ENCODE peak calls at places on chromosome 18, in eight cellular contexts. One of them, this sample, is unnamed.

GRCh38 chr18:70289351-70290330 is 796 bp downstream of the SOCS6 start:
- DNase-seq in GM23338: peak; percentile 67
- DNase-seq in stomach: peak; percentile 42
- DNase-seq in transverse colon: peak; percentile 49
- DNase-seq in endothelial cell of umbilical vein: peak; percentile 51
- DNase-seq in HCT116: no peak
- DNase-seq in SK-N-SH: peak; percentile 85
- DNase-seq in sigmoid colon: no peak
- DNase-seq in this sample: no peak

GRCh38 chr18:58662118-58662517 is 9.1 kb upstream of the MALT1 start:
- DNase-seq in GM23338: no peak
- DNase-seq in SK-N-SH: no peak
- DNase-seq in sigmoid colon: no peak
- DNase-seq in stomach: no peak
- DNase-seq in endothelial cell of umbilical vein: no peak
- DNase-seq in HCT116: no peak
- DNase-seq in transverse colon: no peak
- DNase-seq in this sample: no peak

GRCh38 chr18:48614005-48614404 is 75.2 kb downstream of the CTIF start:
- DNase-seq in GM23338: no peak
- DNase-seq in sigmoid colon: no peak
- DNase-seq in transverse colon: no peak
- DNase-seq in endothelial cell of umbilical vein: no peak
- DNase-seq in HCT116: no peak
- DNase-seq in stomach: no peak
- DNase-seq in SK-N-SH: no peak
- DNase-seq in this sample: no peak

GRCh38 chr18:47397671-47398319 is 146.3 kb upstream of the SKOR2 start:
- DNase-seq in SK-N-SH: peak; percentile 25
- DNase-seq in GM23338: peak; percentile 82
- DNase-seq in sigmoid colon: no peak
- DNase-seq in HCT116: peak; percentile 8
- DNase-seq in endothelial cell of umbilical vein: no peak
- DNase-seq in transverse colon: peak; percentile 10
- DNase-seq in stomach: no peak
- DNase-seq in this sample: no peak

GRCh38 chr18:34771958-34772357 is 61.9 kb downstream of the DTNA start:
- DNase-seq in sigmoid colon: no peak
- DNase-seq in endothelial cell of umbilical vein: no peak
- DNase-seq in SK-N-SH: no peak
- DNase-seq in GM23338: no peak
- DNase-seq in HCT116: no peak
- DNase-seq in stomach: no peak
- DNase-seq in transverse colon: no peak
- DNase-seq in this sample: no peak

GRCh38 chr18:8176105-8176504 is 433.1 kb upstream of the RAB12 start:
- DNase-seq in GM23338: no peak
- DNase-seq in stomach: no peak
- DNase-seq in SK-N-SH: no peak
- DNase-seq in sigmoid colon: no peak
- DNase-seq in endothelial cell of umbilical vein: no peak
- DNase-seq in transverse colon: no peak
- DNase-seq in HCT116: no peak
- DNase-seq in this sample: no peak

GRCh38 chr18:74299746-74300145 is 8.0 kb upstream of the CYB5A start:
- DNase-seq in transverse colon: no peak
- DNase-seq in HCT116: no peak
- DNase-seq in GM23338: no peak
- DNase-seq in sigmoid colon: no peak
- DNase-seq in stomach: no peak
- DNase-seq in SK-N-SH: no peak
- DNase-seq in endothelial cell of umbilical vein: no peak
- DNase-seq in this sample: no peak

GRCh38 chr18:55124078-55124477 is 164.8 kb upstream of the CCDC68 start:
- DNase-seq in transverse colon: no peak
- DNase-seq in stomach: no peak
- DNase-seq in sigmoid colon: no peak
- DNase-seq in SK-N-SH: no peak
- DNase-seq in HCT116: no peak
- DNase-seq in GM23338: no peak
- DNase-seq in endothelial cell of umbilical vein: no peak
- DNase-seq in this sample: no peak

GRCh38 chr18:21739604-21740473 is 753 bp upstream of the MIB1 start:
- DNase-seq in stomach: no peak
- DNase-seq in SK-N-SH: peak; percentile 16
- DNase-seq in transverse colon: no peak
- DNase-seq in HCT116: no peak
- DNase-seq in GM23338: peak; percentile 25
- DNase-seq in sigmoid colon: no peak
- DNase-seq in endothelial cell of umbilical vein: peak; percentile 76
- DNase-seq in this sample: no peak

GRCh38 chr18:8744656-8745055 is 39.3 kb downstream of the MTCL1 start:
- DNase-seq in sigmoid colon: no peak
- DNase-seq in stomach: no peak
- DNase-seq in SK-N-SH: no peak
- DNase-seq in transverse colon: no peak
- DNase-seq in GM23338: no peak
- DNase-seq in endothelial cell of umbilical vein: no peak
- DNase-seq in HCT116: no peak
- DNase-seq in this sample: no peak

GRCh38 chr18:55048892-55049291 is 89.6 kb upstream of the CCDC68 start:
- DNase-seq in stomach: no peak
- DNase-seq in SK-N-SH: no peak
- DNase-seq in HCT116: no peak
- DNase-seq in sigmoid colon: no peak
- DNase-seq in transverse colon: no peak
- DNase-seq in endothelial cell of umbilical vein: peak; percentile 3
- DNase-seq in GM23338: no peak
- DNase-seq in this sample: no peak

GRCh38 chr18:59547691-59548182 is 149.5 kb downstream of the CCBE1 start:
- DNase-seq in HCT116: no peak
- DNase-seq in transverse colon: no peak
- DNase-seq in endothelial cell of umbilical vein: no peak
- DNase-seq in sigmoid colon: no peak
- DNase-seq in SK-N-SH: no peak
- DNase-seq in GM23338: peak; percentile 32
- DNase-seq in stomach: no peak
- DNase-seq in this sample: no peak

GRCh38 chr18:12315911-12316310 is 7.9 kb downstream of the TUBB6 start:
- DNase-seq in transverse colon: no peak
- DNase-seq in sigmoid colon: peak; percentile 64
- DNase-seq in endothelial cell of umbilical vein: no peak
- DNase-seq in SK-N-SH: no peak
- DNase-seq in stomach: no peak
- DNase-seq in HCT116: no peak
- DNase-seq in GM23338: no peak
- DNase-seq in this sample: no peak

GRCh38 chr18:58176915-58177717 is 133.1 kb downstream of the NEDD4L start:
- DNase-seq in stomach: no peak
- DNase-seq in endothelial cell of umbilical vein: peak; percentile 92
- DNase-seq in HCT116: no peak
- DNase-seq in transverse colon: no peak
- DNase-seq in SK-N-SH: no peak
- DNase-seq in sigmoid colon: no peak
- DNase-seq in GM23338: no peak
- DNase-seq in this sample: no peak

GRCh38 chr18:7459851-7460774 is 107.0 kb upstream of the PTPRM start:
- DNase-seq in sigmoid colon: peak; percentile 77
- DNase-seq in transverse colon: no peak
- DNase-seq in stomach: no peak
- DNase-seq in SK-N-SH: no peak
- DNase-seq in HCT116: no peak
- DNase-seq in endothelial cell of umbilical vein: no peak
- DNase-seq in GM23338: peak; percentile 11
- DNase-seq in this sample: no peak

GRCh38 chr18:51044928-51045587 is 15.0 kb downstream of the SMAD4 start:
- DNase-seq in HCT116: no peak
- DNase-seq in SK-N-SH: no peak
- DNase-seq in transverse colon: no peak
- DNase-seq in GM23338: peak; percentile 26
- DNase-seq in stomach: no peak
- DNase-seq in endothelial cell of umbilical vein: no peak
- DNase-seq in sigmoid colon: no peak
- DNase-seq in this sample: no peak

GRCh38 chr18:55861266-55861665 is 273.3 kb upstream of the TCF4 start:
- DNase-seq in HCT116: no peak
- DNase-seq in endothelial cell of umbilical vein: peak; percentile 65
- DNase-seq in GM23338: peak; percentile 52
- DNase-seq in transverse colon: no peak
- DNase-seq in SK-N-SH: no peak
- DNase-seq in sigmoid colon: no peak
- DNase-seq in stomach: no peak
- DNase-seq in this sample: no peak

GRCh38 chr18:57150828-57151227 is 3.9 kb downstream of the BOD1L2 start:
- DNase-seq in GM23338: peak; percentile 61
- DNase-seq in stomach: no peak
- DNase-seq in sigmoid colon: no peak
- DNase-seq in transverse colon: no peak
- DNase-seq in SK-N-SH: peak; percentile 53
- DNase-seq in HCT116: no peak
- DNase-seq in endothelial cell of umbilical vein: no peak
- DNase-seq in this sample: no peak

DNA sequence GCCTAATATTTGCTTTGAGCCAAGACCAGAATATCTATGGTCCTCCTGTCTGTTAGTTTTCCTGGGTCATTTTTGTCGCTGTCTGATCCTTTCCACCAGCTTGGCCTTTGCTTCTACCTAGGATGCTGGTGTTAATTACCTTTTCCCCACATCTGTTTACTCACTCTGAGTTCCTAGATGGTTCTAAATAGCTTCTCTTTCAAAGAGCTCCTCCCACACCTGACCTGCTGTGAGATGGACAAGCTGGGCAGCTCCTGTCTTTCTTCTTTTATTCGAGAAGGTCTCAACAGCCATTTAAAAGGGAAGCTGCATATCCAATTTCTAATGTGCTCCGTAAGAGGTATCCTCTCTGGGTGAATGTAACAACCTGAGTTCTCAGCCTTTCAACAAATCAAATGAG is 156.2 kb downstream of the HRH4 start:
- DNase-seq in SK-N-SH: no peak
- DNase-seq in transverse colon: no peak
- DNase-seq in stomach: no peak
- DNase-seq in GM23338: peak; percentile 16
- DNase-seq in HCT116: no peak
- DNase-seq in endothelial cell of umbilical vein: no peak
- DNase-seq in sigmoid colon: no peak
- DNase-seq in this sample: no peak
- TF ChIP-seq POLR2AphosphoS5 in SK-N-SH: no peak
- TF ChIP-seq POLR2AphosphoS5 in transverse colon: no peak
- TF ChIP-seq POLR2AphosphoS5 in stomach: no peak
- TF ChIP-seq POLR2AphosphoS5 in GM23338: no peak
- TF ChIP-seq POLR2AphosphoS5 in HCT116: no peak
- TF ChIP-seq POLR2AphosphoS5 in endothelial cell of umbilical vein: no peak
- TF ChIP-seq POLR2AphosphoS5 in sigmoid colon: no peak
- TF ChIP-seq POLR2AphosphoS5 in this sample: no peak

GRCh38 chr18:26407721-26408601 is 140.4 kb downstream of the KCTD1 start:
- DNase-seq in SK-N-SH: no peak
- DNase-seq in sigmoid colon: no peak
- DNase-seq in endothelial cell of umbilical vein: no peak
- DNase-seq in transverse colon: no peak
- DNase-seq in stomach: no peak
- DNase-seq in HCT116: no peak
- DNase-seq in GM23338: no peak
- DNase-seq in this sample: no peak
- H3K4me3 ChIP-seq in SK-N-SH: no peak overlapping the region
- H3K4me3 ChIP-seq in sigmoid colon: no peak overlapping the region
- H3K4me3 ChIP-seq in endothelial cell of umbilical vein: no peak overlapping the region
- H3K4me3 ChIP-seq in transverse colon: no peak overlapping the region
- H3K4me3 ChIP-seq in stomach: no peak overlapping the region
- H3K4me3 ChIP-seq in HCT116: no peak overlapping the region
- H3K4me3 ChIP-seq in GM23338: no peak overlapping the region
- H3K4me3 ChIP-seq in this sample: no peak overlapping the region

DNA sequence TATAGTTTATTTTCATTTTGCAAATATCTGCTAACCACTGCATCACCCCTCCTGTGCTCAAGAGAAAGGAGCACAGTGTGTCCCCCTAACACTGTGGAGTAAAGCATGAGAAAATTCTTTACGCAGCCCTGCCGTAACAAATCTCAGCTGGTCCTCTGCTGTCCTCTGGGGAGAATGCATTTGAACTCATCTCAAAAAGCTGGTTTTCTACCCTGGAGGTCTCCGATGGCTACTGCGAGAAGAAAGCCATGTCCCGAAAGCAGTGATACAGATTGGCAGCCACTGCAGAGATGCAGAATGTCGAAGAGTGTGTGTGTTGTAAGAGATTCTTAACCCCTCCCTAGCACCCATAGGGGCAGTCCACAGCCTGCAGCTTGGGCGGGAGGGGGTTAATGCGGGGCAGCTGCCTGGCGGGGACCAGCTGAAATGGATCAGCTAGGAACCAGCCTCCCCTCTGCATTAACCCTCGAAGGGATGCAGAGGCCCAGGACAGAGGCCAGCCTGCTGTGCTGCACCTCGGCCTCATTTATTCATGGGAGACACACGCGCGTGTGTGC is 236.0 kb downstream of the ZNF516 start:
- DNase-seq in sigmoid colon: no peak
- DNase-seq in endothelial cell of umbilical vein: no peak
- DNase-seq in transverse colon: no peak
- DNase-seq in SK-N-SH: no peak
- DNase-seq in HCT116: no peak
- DNase-seq in stomach: no peak
- DNase-seq in GM23338: peak; percentile 72
- DNase-seq in this sample: no peak
- TF ChIP-seq CTCF in sigmoid colon: no peak
- TF ChIP-seq CTCF in endothelial cell of umbilical vein: no peak
- TF ChIP-seq CTCF in transverse colon: no peak
- TF ChIP-seq CTCF in SK-N-SH: no peak
- TF ChIP-seq CTCF in HCT116: peak; percentile 14
- TF ChIP-seq CTCF in stomach: no peak
- TF ChIP-seq CTCF in GM23338: peak; percentile 38
- TF ChIP-seq CTCF in this sample: no peak

GRCh38 chr18:61894751-61895524 is 2.1 kb upstream of the RNF152 start:
- DNase-seq in GM23338: peak; percentile 29
- DNase-seq in stomach: no peak
- DNase-seq in endothelial cell of umbilical vein: no peak
- DNase-seq in HCT116: no peak
- DNase-seq in SK-N-SH: no peak
- DNase-seq in sigmoid colon: no peak
- DNase-seq in transverse colon: no peak
- DNase-seq in this sample: no peak

GRCh38 chr18:61893971-61894750 is 1.4 kb upstream of the RNF152 start:
- DNase-seq in endothelial cell of umbilical vein: peak; percentile 82
- DNase-seq in stomach: peak; percentile 89
- DNase-seq in sigmoid colon: peak; percentile 86
- DNase-seq in GM23338: peak; percentile 80
- DNase-seq in SK-N-SH: peak; percentile 97
- DNase-seq in transverse colon: peak; percentile 88
- DNase-seq in HCT116: peak; percentile 18
- DNase-seq in this sample: peak; percentile 85

GRCh38 chr18:61898576-61899205 is 5.9 kb upstream of the RNF152 start:
- DNase-seq in stomach: no peak
- DNase-seq in sigmoid colon: no peak
- DNase-seq in GM23338: no peak
- DNase-seq in transverse colon: peak; percentile 74
- DNase-seq in endothelial cell of umbilical vein: no peak
- DNase-seq in SK-N-SH: no peak
- DNase-seq in HCT116: no peak
- DNase-seq in this sample: no peak

GRCh38 chr18:61896118-61896517 is 3.3 kb upstream of the RNF152 start:
- DNase-seq in stomach: no peak
- DNase-seq in SK-N-SH: no peak
- DNase-seq in transverse colon: no peak
- DNase-seq in HCT116: no peak
- DNase-seq in endothelial cell of umbilical vein: no peak
- DNase-seq in GM23338: no peak
- DNase-seq in sigmoid colon: no peak
- DNase-seq in this sample: no peak

GRCh38 chr18:61896767-61897166 is 4.0 kb upstream of the RNF152 start:
- DNase-seq in sigmoid colon: peak; percentile 90
- DNase-seq in stomach: no peak
- DNase-seq in transverse colon: peak; percentile 43
- DNase-seq in GM23338: no peak
- DNase-seq in endothelial cell of umbilical vein: peak; percentile 64
- DNase-seq in HCT116: no peak
- DNase-seq in SK-N-SH: peak; percentile 65
- DNase-seq in this sample: no peak
- TF ChIP-seq POLR2AphosphoS5 in sigmoid colon: peak; percentile 96
- TF ChIP-seq POLR2AphosphoS5 in stomach: no peak
- TF ChIP-seq POLR2AphosphoS5 in transverse colon: peak; percentile 91
- TF ChIP-seq POLR2AphosphoS5 in GM23338: no peak
- TF ChIP-seq POLR2AphosphoS5 in endothelial cell of umbilical vein: no peak
- TF ChIP-seq POLR2AphosphoS5 in HCT116: no peak
- TF ChIP-seq POLR2AphosphoS5 in SK-N-SH: no peak
- TF ChIP-seq POLR2AphosphoS5 in this sample: no peak

This sample was measured in suprapubic skin.